ENCODE peak calls at places on chromosomes 4 and X, in four cellular contexts. I, C, P and W are unnamed samples.

GRCh38 chr4:8085491-8086479 is 72.8 kb downstream of the ABLIM2 start:
- DNase-seq in I (no peak), P (peak; percentile 24), C (no peak), W (peak; percentile 55)

GRCh38 chr4:55435136-55435535 is 39.4 kb downstream of the TMEM165 start:
- DNase-seq in I (no peak), C (no peak), P (no peak), W (no peak)

GRCh38 chr4:118760493-118760892 is 75.3 kb downstream of the METTL14 start:
- DNase-seq in P (no peak), C (no peak), I (no peak), W (no peak)

GRCh38 chr4:30719363-30720020 is 677 bp upstream of the PCDH7 start:
- DNase-seq in P (no peak), C (no peak), I (peak; percentile 18), W (peak; percentile 71)

GRCh38 chr4:144894525-144894924 is 203.5 kb downstream of the ANAPC10 start:
- DNase-seq in C (no peak), I (no peak), P (no peak), W (no peak)

GRCh38 chrX:10254746-10255145 is 98.0 kb downstream of the CLCN4 start:
- DNase-seq in I (peak; percentile 20), C (no peak), P (peak; percentile 2), W (no peak)

GRCh38 chrX:71536285-71536684 is 3.4 kb downstream of the OGT start:
- DNase-seq in C (no peak), P (no peak), I (no peak), W (no peak)

GRCh38 chrX:109773374-109773773 is 40.3 kb upstream of the ACSL4 start:
- DNase-seq in I (no peak), P (no peak), C (no peak), W (no peak)

GRCh38 chr4:24894243-24894642 is 18.6 kb downstream of the CCDC149 start:
- DNase-seq in I (no peak), C (no peak), P (no peak), W (no peak)

GRCh38 chr4:116860891-116861290 is 224.5 kb downstream of the TRAM1L1 start:
- DNase-seq in P (no peak), C (no peak), I (no peak), W (no peak)

GRCh38 chr4:121690001-121690400 is 6.8 kb downstream of the ANXA5 start:
- DNase-seq in P (no peak), C (no peak), I (no peak), W (no peak)

GRCh38 chrX:130575831-130576404 is 174.1 kb downstream of the RBMX2 start:
- DNase-seq in P (peak; percentile 14), C (peak; percentile 46), I (peak; percentile 32), W (peak; percentile 36)

GRCh38 chrX:14039344-14039743 is 9.7 kb upstream of the GEMIN8 start:
- DNase-seq in I (no peak), P (peak; percentile 28), C (peak; percentile 47), W (peak; percentile 31)

GRCh38 chr4:71126719-71127118 is 133.3 kb downstream of the DCK start:
- DNase-seq in P (peak; percentile 38), C (no peak), I (peak; percentile 5), W (no peak)

GRCh38 chr4:109495514-109495913 is 61.9 kb downstream of the SEC24B start:
- DNase-seq in C (peak; percentile 17), P (no peak), I (no peak), W (no peak)

GRCh38 chrX:105636667-105637066 is 185.7 kb upstream of the NRK start:
- DNase-seq in P (no peak), C (no peak), I (no peak), W (peak; percentile 15)

GRCh38 chr4:137896221-137896737 is 345.9 kb downstream of the SLC7A11 start:
- DNase-seq in C (no peak), P (no peak), I (no peak), W (no peak)

GRCh38 chr4:122577808-122578781 is 42.8 kb downstream of the IL21 start:
- DNase-seq in P (peak; percentile 41), C (peak; percentile 63), I (peak; percentile 50), W (peak; percentile 63)

GRCh38 chr4:127623755-127624087 is 9.0 kb upstream of the INTU start:
- DNase-seq in I (peak; percentile 17), P (no peak), C (no peak), W (no peak)

GRCh38 chrX:37745354-37745753 is 34.5 kb upstream of the CYBB start:
- DNase-seq in P (peak; percentile 35), I (peak; percentile 33), C (peak; percentile 54), W (peak; percentile 63)

GRCh38 chr4:41507292-41507933 is 30.5 kb upstream of the LIMCH1 start:
- DNase-seq in I (no peak), P (no peak), C (no peak), W (no peak)

GRCh38 chrX:74277846-74278245 is 26.1 kb upstream of the ZCCHC13 start:
- DNase-seq in C (peak; percentile 29), I (no peak), P (no peak), W (no peak)

GRCh38 chr4:40953253-40954118 is 203.7 kb downstream of the NSUN7 start:
- DNase-seq in C (no peak), P (no peak), I (no peak), W (no peak)

GRCh38 chrX:131564553-131565229 is 20.8 kb downstream of the OR13H1 start:
- DNase-seq in P (no peak), I (no peak), C (peak; percentile 4), W (no peak)

GRCh38 chr4:51825341-51825740 is 17.6 kb upstream of the DCUN1D4 start:
- DNase-seq in P (no peak), C (no peak), I (no peak), W (no peak)

GRCh38 chrX:46770006-46770816 is 11.3 kb upstream of the SLC9A7 start:
- DNase-seq in P (no peak), I (no peak), C (no peak), W (no peak)

GRCh38 chr4:30600246-30600645 is 119.9 kb upstream of the PCDH7 start:
- DNase-seq in P (no peak), C (no peak), I (no peak), W (no peak)

GRCh38 chr4:5967783-5968182 is 50.4 kb downstream of the C4orf50 start:
- DNase-seq in C (no peak), I (no peak), P (no peak), W (no peak)

GRCh38 chr4:29708473-29708872 is 1011.7 kb upstream of the PCDH7 start:
- DNase-seq in I (no peak), P (no peak), C (no peak), W (no peak)

GRCh38 chr4:30948653-30949052 is 228.5 kb downstream of the PCDH7 start:
- DNase-seq in C (no peak), P (no peak), I (no peak), W (no peak)

GRCh38 chrX:42832764-42833549 is 55.0 kb upstream of the PPP1R2C start:
- DNase-seq in I (no peak), P (no peak), C (no peak), W (no peak)

GRCh38 chr4:87017580-87018061 is 82.8 kb downstream of the AFF1 start:
- DNase-seq in P (no peak), I (no peak), C (peak; percentile 75), W (no peak)

GRCh38 chr4:1462768-1463075 is 56.5 kb upstream of the NKX1-1 start:
- DNase-seq in C (no peak), I (no peak), P (no peak), W (no peak)

GRCh38 chr4:40253906-40254305 is 57.1 kb downstream of the RHOH start:
- DNase-seq in P (no peak), I (no peak), C (no peak), W (no peak)

GRCh38 chrX:27583976-27584375 is 6.2 kb upstream of the DCAF8L2 start:
- DNase-seq in C (no peak), P (no peak), I (no peak), W (no peak)

GRCh38 chr4:8044699-8045098 is 105.0 kb upstream of the AFAP1 start:
- DNase-seq in P (no peak), C (no peak), I (no peak), W (no peak)

GRCh38 chrX:43862434-43862833 is 19.8 kb downstream of the MAOB start:
- DNase-seq in C (no peak), P (no peak), I (no peak), W (no peak)

GRCh38 chrX:41906515-41907165 is 16.7 kb downstream of the CASK start:
- DNase-seq in I (no peak), C (no peak), P (no peak), W (no peak)

DNA sequence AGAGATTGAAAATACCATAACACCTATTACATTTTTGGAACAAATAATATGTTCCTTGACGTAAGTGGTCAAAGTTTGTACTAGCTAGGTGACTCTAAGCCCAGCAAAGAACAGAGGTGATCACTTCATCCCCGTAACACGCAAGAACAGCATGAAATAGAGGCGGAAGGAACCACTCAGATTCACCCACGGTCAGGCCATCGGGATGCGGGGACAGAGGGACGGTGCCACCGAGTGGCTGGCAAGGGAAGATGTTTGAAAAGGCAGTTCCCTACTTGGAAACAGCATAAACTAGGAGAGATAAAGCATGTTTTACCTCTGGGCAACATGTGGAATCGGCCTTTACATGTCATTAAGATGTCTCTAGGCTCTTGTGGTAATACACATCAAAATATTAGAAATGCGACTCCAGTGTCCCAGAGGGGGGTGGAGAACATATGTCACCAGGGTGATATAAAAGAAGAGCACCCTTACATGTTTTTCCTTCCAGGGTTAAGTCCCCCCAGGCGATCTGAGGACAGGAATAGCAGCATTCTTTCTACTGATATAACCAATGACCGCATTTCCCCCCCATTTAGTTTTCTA is 84.0 kb downstream of the PHKA2 start:
- DNase-seq in I (peak; percentile 15), P (no peak), C (peak; percentile 8), W (peak; percentile 34)
- TF ChIP-seq NR3C1 in I (no peak), P (no peak), C (no peak), W (no peak)

GRCh38 chr4:187271848-187272247 is 548.2 kb upstream of the FAT1 start:
- DNase-seq in P (no peak), I (no peak), C (no peak), W (no peak)

GRCh38 chr4:187270154-187270553 is 546.5 kb upstream of the FAT1 start:
- DNase-seq in P (no peak), I (no peak), C (no peak), W (no peak)

DNA sequence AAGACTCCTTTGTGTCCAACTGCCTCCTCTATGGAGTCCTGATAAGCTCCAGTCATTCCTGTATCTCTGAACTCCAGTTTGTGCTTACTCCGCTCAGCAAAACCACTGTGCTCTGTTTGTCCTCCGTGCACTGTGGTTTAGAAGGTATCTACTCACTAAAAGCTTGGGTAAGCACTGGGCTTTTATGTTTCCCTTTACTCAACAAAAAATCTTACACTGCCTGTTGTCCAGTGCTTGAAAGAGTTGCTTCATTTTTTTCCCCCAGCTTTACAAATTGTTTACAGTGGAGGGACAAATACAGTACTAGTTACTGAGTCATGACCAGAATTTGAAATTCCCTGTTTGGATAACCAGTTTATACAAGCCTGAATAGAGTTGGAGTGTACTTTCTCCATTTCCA is 545.3 kb upstream of the FAT1 start:
- DNase-seq in I (no peak), C (no peak), P (peak; percentile 16), W (no peak)
- TF ChIP-seq HMGXB4 in I (no peak), C (no peak), P (no peak), W (no peak)

DNA sequence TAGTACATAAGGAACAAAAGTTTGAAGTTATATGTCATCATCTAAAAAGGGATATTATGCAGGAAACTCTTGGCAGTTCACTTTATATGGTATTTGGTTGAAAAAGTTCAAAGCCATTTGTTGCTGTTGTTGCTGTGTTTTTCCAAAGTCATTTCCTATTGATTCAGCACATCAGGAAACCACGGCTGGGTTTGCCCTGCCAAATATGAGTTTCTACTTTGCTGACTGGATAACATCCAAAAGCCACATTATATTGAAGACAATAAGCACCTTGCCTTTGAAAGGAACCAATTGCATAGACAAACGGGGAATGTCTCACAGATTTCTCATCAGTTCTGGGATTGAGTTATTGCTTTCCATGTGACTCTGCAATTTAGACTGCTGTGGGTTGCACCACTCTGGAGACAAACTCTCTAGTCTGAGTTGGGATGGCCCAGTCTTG is 206.1 kb downstream of the SLC39A8 start:
- DNase-seq in P (no peak), I (no peak), C (no peak), W (no peak)
- TF ChIP-seq NR3C1 in P (no peak), I (no peak), C (no peak), W (no peak)

GRCh38 chr4:140924761-140925392 is 168.7 kb upstream of the TBC1D9 start:
- DNase-seq in P (no peak), I (no peak), C (no peak), W (no peak)
- TF ChIP-seq HMGXB4 in P (no peak), I (no peak), C (no peak), W (no peak)